ENCODE peak calls at places on chromosomes 6 and 20, in seven cellular contexts. W is heart left ventricle, U is mucosa of descending colon, I is mammary epithelial cell, G is fibroblast of lung, Y is fibroblast of villous mesenchyme, N is body of pancreas. M is an unnamed sample.

GRCh38 chr6:122068291-122068769 is 331.1 kb upstream of the HSF2 start:
- DNase-seq in W (no peak), U (no peak), I (no peak), G (no peak), Y (peak; percentile 56), N (peak; percentile 6), M (no peak)

GRCh38 chr6:53418288-53418687 is 69.5 kb upstream of the ELOVL5 start:
- DNase-seq in W (no peak), U (no peak), I (no peak), G (no peak), Y (no peak), N (no peak), M (no peak)

GRCh38 chr20:23235173-23236027 is 115.2 kb upstream of the NXT1 start:
- DNase-seq in W (peak; percentile 76), U (peak; percentile 59), I (peak; percentile 40), G (peak; percentile 41), Y (peak; percentile 71), N (peak; percentile 51), M (peak; percentile 78)

GRCh38 chr6:9927271-9927670 is 487.6 kb downstream of the TFAP2A start:
- DNase-seq in W (no peak), U (no peak), I (no peak), G (no peak), Y (no peak), N (no peak), M (no peak)

GRCh38 chr6:131831392-131831791 is 23.6 kb downstream of the ENPP1 start:
- DNase-seq in W (no peak), U (no peak), I (no peak), G (peak; percentile 70), Y (peak; percentile 80), N (no peak), M (peak; percentile 37)

GRCh38 chr6:108030223-108030622 is 44.3 kb downstream of the OSTM1 start:
- DNase-seq in W (no peak), U (peak; percentile 30), I (no peak), G (no peak), Y (no peak), N (no peak), M (no peak)

GRCh38 chr6:132357120-132357519 is 44.2 kb downstream of the MOXD1 start:
- DNase-seq in W (no peak), U (no peak), I (no peak), G (peak; percentile 48), Y (peak; percentile 66), N (no peak), M (peak; percentile 77)

GRCh38 chr6:157528931-157529653 is 148.1 kb downstream of the ZDHHC14 start:
- DNase-seq in W (no peak), U (no peak), I (peak; percentile 45), G (peak; percentile 27), Y (peak; percentile 27), N (peak; percentile 48), M (peak; percentile 48)

GRCh38 chr6:126535138-126535537 is 195.2 kb downstream of the CENPW start:
- DNase-seq in W (no peak), U (no peak), I (no peak), G (no peak), Y (no peak), N (no peak), M (no peak)

GRCh38 chr6:81966968-81967367 is 214.5 kb upstream of the TENT5A start:
- DNase-seq in W (no peak), U (no peak), I (no peak), G (no peak), Y (no peak), N (no peak), M (no peak)

GRCh38 chr6:163513570-163514166 is 99.2 kb downstream of the QKI start:
- DNase-seq in W (no peak), U (no peak), I (no peak), G (no peak), Y (peak; percentile 30), N (peak; percentile 59), M (no peak)

GRCh38 chr20:56430471-56430870 is 18.4 kb downstream of the CASS4 start:
- DNase-seq in W (no peak), U (no peak), I (no peak), G (no peak), Y (no peak), N (no peak), M (peak; percentile 31)

GRCh38 chr6:32108727-32109113 is 418 bp downstream of the TNXB start:
- DNase-seq in W (no peak), U (no peak), I (no peak), G (no peak), Y (no peak), N (no peak), M (no peak)

GRCh38 chr20:18657575-18657974 is 69.7 kb downstream of the DTD1 start:
- DNase-seq in W (no peak), U (no peak), I (peak; percentile 56), G (peak; percentile 84), Y (no peak), N (no peak), M (peak; percentile 73)

GRCh38 chr20:63223121-63223825 is 7.3 kb upstream of the YTHDF1 start:
- DNase-seq in W (no peak), U (peak; percentile 62), I (no peak), G (peak; percentile 22), Y (peak; percentile 47), N (peak; percentile 28), M (peak; percentile 45)

DNA sequence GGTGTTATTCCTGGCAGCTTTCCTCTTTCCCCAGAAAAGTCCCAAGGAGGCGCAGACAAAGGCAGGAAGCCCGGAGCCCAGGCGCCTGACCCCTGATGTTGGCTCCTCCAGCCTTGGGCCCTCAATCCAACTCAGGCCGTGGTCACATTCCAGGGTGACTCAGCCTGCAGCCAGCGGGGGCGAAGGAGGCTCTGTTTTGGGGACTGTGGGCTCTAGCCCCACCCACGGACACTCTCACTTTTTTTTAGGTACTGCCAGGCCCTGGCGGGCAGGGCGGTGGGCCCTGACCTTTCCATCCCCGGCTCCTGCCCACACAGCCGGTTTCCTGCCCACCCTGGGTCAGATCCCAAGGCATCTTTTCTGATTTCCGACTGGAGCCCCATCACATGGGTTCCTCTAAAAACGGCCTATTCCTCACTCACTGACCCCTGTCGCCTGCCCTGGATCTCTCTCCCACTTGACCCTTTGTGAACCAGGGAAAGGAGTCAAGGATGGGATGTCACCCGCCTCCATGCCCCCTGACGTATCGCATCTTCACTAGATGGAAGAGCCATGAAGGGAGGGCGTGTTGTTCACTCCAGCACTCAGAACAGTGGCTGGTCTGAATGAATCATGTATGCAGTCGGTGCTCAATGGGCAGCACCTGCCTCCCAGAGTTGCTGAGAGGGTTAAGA is 5.5 kb downstream of the PTGIS start:
- DNase-seq in W (peak; percentile 88), U (peak; percentile 23), I (peak; percentile 61), G (peak; percentile 93), Y (peak; percentile 56), N (peak; percentile 42), M (peak; percentile 90)
- H3K4me3 ChIP-seq in W (no peak overlapping the region), U (no peak overlapping the region), I (no peak overlapping the region), G (no peak overlapping the region), Y (no peak overlapping the region), N (no peak overlapping the region), M (no peak overlapping the region)

GRCh38 chr6:116969211-116969863 is 92.3 kb downstream of the RFX6 start:
- DNase-seq in W (no peak), U (peak; percentile 61), I (peak; percentile 25), G (peak; percentile 40), Y (peak; percentile 47), N (peak; percentile 57), M (peak; percentile 73)
- TF ChIP-seq CTCF in W (peak; percentile 57), U (peak; percentile 19), I (peak; percentile 80), G (peak; percentile 86), Y (peak; percentile 80), N (peak; percentile 65), M (peak; percentile 63)

GRCh38 chr6:111673871-111674270 is 68.2 kb upstream of the TRAF3IP2 start:
- DNase-seq in W (no peak), U (no peak), I (no peak), G (no peak), Y (no peak), N (no peak), M (no peak)

GRCh38 chr6:111674413-111674812 is 68.7 kb upstream of the TRAF3IP2 start:
- DNase-seq in W (no peak), U (no peak), I (no peak), G (no peak), Y (no peak), N (no peak), M (no peak)

GRCh38 chr6:111676383-111676782 is 70.7 kb upstream of the TRAF3IP2 start:
- DNase-seq in W (no peak), U (no peak), I (no peak), G (no peak), Y (no peak), N (no peak), M (no peak)

GRCh38 chr6:111673086-111673485 is 67.4 kb upstream of the TRAF3IP2 start:
- DNase-seq in W (no peak), U (no peak), I (no peak), G (peak; percentile 30), Y (no peak), N (no peak), M (no peak)

GRCh38 chr6:111674882-111675281 is 69.2 kb upstream of the TRAF3IP2 start:
- DNase-seq in W (no peak), U (no peak), I (no peak), G (no peak), Y (no peak), N (no peak), M (no peak)
- H3K4me3 ChIP-seq in W (no peak overlapping the region), U (no peak overlapping the region), I (no peak overlapping the region), G (no peak overlapping the region), Y (no peak overlapping the region), N (no peak overlapping the region), M (no peak overlapping the region)

GRCh38 chr20:31680286-31681127 is 42.2 kb downstream of the BCL2L1 start:
- DNase-seq in W (no peak), U (no peak), I (no peak), G (no peak), Y (no peak), N (no peak), M (no peak)

GRCh38 chr20:31681128-31681727 is 41.4 kb downstream of the BCL2L1 start:
- DNase-seq in W (no peak), U (no peak), I (no peak), G (no peak), Y (no peak), N (no peak), M (no peak)

GRCh38 chr20:31678389-31679356 is 41.0 kb downstream of the COX4I2 start:
- DNase-seq in W (no peak), U (no peak), I (peak; percentile 65), G (peak; percentile 77), Y (peak; percentile 73), N (no peak), M (peak; percentile 61)

GRCh38 chr20:31677553-31678260 is 40.0 kb downstream of the COX4I2 start:
- DNase-seq in W (no peak), U (no peak), I (no peak), G (no peak), Y (no peak), N (no peak), M (no peak)

DNA sequence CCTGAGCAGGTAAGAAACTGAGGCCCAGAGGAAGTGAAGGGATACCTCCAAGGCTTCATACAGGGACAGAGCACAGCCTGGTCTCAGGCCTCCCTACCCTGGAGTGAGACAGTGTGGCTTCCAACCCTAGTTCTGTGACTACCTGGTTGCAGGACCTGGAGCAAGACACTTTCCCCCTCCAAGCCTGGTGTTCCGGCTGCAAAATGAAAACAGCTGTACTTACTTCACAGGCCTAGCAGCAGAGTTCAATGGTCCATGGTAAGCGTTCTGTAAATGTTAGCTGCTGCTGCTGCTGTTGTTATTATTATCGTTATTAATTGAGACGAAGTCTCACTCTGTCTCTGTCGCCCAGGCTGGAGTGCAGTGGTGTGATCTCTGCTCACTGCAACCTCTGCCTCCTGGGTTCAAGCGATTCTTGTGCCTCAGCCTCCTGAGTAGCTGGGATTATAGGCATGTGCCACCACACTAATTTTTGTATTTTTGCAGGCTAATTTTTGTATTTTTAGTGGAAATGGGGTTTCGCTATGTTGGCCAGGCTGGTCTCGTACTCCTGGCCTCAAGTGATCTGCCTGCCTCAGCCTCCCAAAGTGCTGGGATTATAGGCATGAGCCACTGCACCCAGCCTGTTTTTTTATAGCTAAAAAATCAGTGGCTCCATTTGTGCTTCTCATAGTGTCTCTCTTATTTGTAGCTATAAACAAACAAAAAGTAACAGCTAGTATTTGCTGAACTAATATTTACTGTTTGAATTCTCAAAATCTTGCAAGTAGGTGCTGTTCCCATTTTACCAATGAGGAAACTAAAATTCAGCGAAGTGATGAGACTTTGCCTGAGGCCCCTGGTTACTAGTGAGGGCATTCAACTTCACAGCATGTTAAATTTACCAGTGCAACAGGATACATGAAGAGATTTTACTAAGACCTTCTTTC is 41.9 kb downstream of the COX4I2 start:
- DNase-seq in W (no peak), U (no peak), I (no peak), G (no peak), Y (no peak), N (no peak), M (no peak)
- TF ChIP-seq CTCF in W (no peak), U (no peak), I (no peak), G (no peak), Y (no peak), N (no peak), M (no peak)